ENCODE peak calls at places on chromosomes 5 and 9, in nine cellular contexts. S is IMR-90, U is globus pallidus, Q is heart left ventricle, H is A549, Z is H7, P is GM12892, W is nephron progenitor cell, F is fibroblast of lung. J is an unnamed sample.

GRCh38 chr9:2469681-2470141 is 151.9 kb upstream of the VLDLR start:
- DNase-seq in S (peak), P (no peak), Q (peak), Z (no peak), W (peak), U (no peak), F (peak), H (no peak), J (peak)

GRCh38 chr5:107743357-107744000 is 72.7 kb upstream of the EFNA5 start:
- DNase-seq in W (no peak), H (peak), Z (no peak), S (peak), F (peak), U (no peak), P (no peak), Q (no peak), J (no peak)

GRCh38 chr9:133059623-133060022 is 2.2 kb upstream of the CEL start:
- DNase-seq in H (no peak), Q (no peak), Z (peak), F (no peak), P (no peak), U (no peak), W (no peak), S (no peak), J (no peak)

GRCh38 chr9:74334308-74334707 is 162.8 kb upstream of the RORB start:
- DNase-seq in U (no peak), S (no peak), H (no peak), F (no peak), P (no peak), Z (no peak), Q (no peak), W (no peak), J (no peak)

GRCh38 chr5:154059039-154059430 is 20.3 kb downstream of the MFAP3 start:
- DNase-seq in F (no peak), P (no peak), H (no peak), S (no peak), W (no peak), Z (peak), Q (no peak), U (no peak), J (peak)

GRCh38 chr9:36937346-36937745 is 96.7 kb downstream of the PAX5 start:
- DNase-seq in Q (no peak), Z (no peak), F (no peak), P (no peak), H (no peak), U (no peak), S (no peak), W (no peak), J (no peak)

GRCh38 chr9:14270358-14271077 is 43.4 kb downstream of the NFIB start:
- DNase-seq in H (no peak), Z (no peak), Q (no peak), F (peak), U (no peak), P (no peak), S (peak), W (no peak), J (no peak)

GRCh38 chr9:22483528-22484060 is 37.0 kb downstream of the DMRTA1 start:
- DNase-seq in W (no peak), H (no peak), U (no peak), F (no peak), Z (no peak), S (no peak), P (no peak), Q (no peak), J (no peak)

GRCh38 chr5:172028167-172028566 is 21.7 kb upstream of the FBXW11 start:
- DNase-seq in W (no peak), H (no peak), S (no peak), F (no peak), Z (no peak), U (no peak), P (no peak), Q (no peak), J (no peak)

GRCh38 chr5:437281-437771 is 5.7 kb upstream of the EXOC3 start:
- DNase-seq in W (no peak), S (no peak), Z (no peak), F (no peak), Q (no peak), H (no peak), U (no peak), P (no peak), J (no peak)

GRCh38 chr5:157918811-157919742 is 60.1 kb upstream of the CLINT1 start:
- DNase-seq in P (no peak), Q (peak), H (no peak), U (no peak), F (no peak), Z (no peak), W (no peak), S (no peak), J (no peak)

GRCh38 chr5:87156631-87157030 is 111.1 kb upstream of the RASA1 start:
- DNase-seq in Q (no peak), Z (no peak), S (no peak), H (no peak), W (no peak), F (no peak), P (no peak), U (no peak), J (no peak)

GRCh38 chr9:35014517-35014916 is 25.0 kb downstream of the DNAJB5 start:
- DNase-seq in F (no peak), Q (no peak), W (no peak), H (no peak), P (no peak), U (no peak), S (no peak), Z (no peak), J (no peak)

GRCh38 chr9:127903557-127904475 is 4.4 kb upstream of the ST6GALNAC6 start:
- DNase-seq in U (no peak), P (no peak), Z (peak), S (no peak), F (no peak), Q (peak), H (no peak), W (peak), J (peak)

GRCh38 chr9:131707677-131708612 is 31.9 kb downstream of the RAPGEF1 start:
- DNase-seq in U (no peak), S (peak), P (no peak), Z (no peak), Q (peak), H (peak), W (no peak), F (peak), J (no peak)

GRCh38 chr5:10261065-10261464 is 11.0 kb downstream of the CCT5 start:
- DNase-seq in Q (no peak), H (no peak), U (no peak), S (no peak), F (no peak), Z (no peak), P (no peak), W (no peak), J (no peak)